ENCODE peak calls at places on chromosomes 13 and 19, in nine cellular contexts. X, B, R, A, O, G, Y, N and K are unnamed samples.

GRCh38 chr19:39502640-39503417 is 4.1 kb downstream of the DLL3 start:
- DNase-seq in X (peak; percentile 67), B (peak; percentile 56), R (peak; percentile 95), A (no peak), O (peak; percentile 12), G (no peak), Y (peak; percentile 92), N (peak; percentile 67), K (peak; percentile 90)

GRCh38 chr19:14536926-14537692 is 7.7 kb downstream of the TECR start:
- DNase-seq in X (peak; percentile 73), B (no peak), R (peak; percentile 95), A (no peak), O (no peak), G (no peak), Y (peak; percentile 98), N (peak; percentile 81), K (peak; percentile 96)

GRCh38 chr19:18762125-18763023 is 28.7 kb downstream of the COMP start:
- DNase-seq in X (peak; percentile 69), B (no peak), R (no peak), A (peak; percentile 85), O (no peak), G (no peak), Y (no peak), N (peak; percentile 84), K (no peak)

GRCh38 chr13:80303225-80303811 is 37.6 kb downstream of the SPRY2 start:
- DNase-seq in X (no peak), B (no peak), R (no peak), A (no peak), O (no peak), G (no peak), Y (no peak), N (no peak), K (no peak)

GRCh38 chr19:40663712-40664692 is 26.4 kb downstream of the NUMBL start:
- DNase-seq in X (no peak), B (no peak), R (no peak), A (no peak), O (no peak), G (no peak), Y (no peak), N (no peak), K (no peak)

GRCh38 chr13:91085127-91085526 is 262.4 kb upstream of the MIR17HG start:
- DNase-seq in X (no peak), B (no peak), R (no peak), A (no peak), O (no peak), G (no peak), Y (no peak), N (no peak), K (no peak)

GRCh38 chr19:28465317-28466086 is 747.4 kb downstream of the UQCRFS1 start:
- DNase-seq in X (no peak), B (no peak), R (no peak), A (no peak), O (no peak), G (no peak), Y (no peak), N (no peak), K (no peak)

GRCh38 chr19:46972301-46972700 is 47.3 kb upstream of the NPAS1 start:
- DNase-seq in X (no peak), B (no peak), R (no peak), A (no peak), O (no peak), G (no peak), Y (no peak), N (no peak), K (no peak)

GRCh38 chr19:1065606-1066109 is 1.3 kb upstream of the ARHGAP45 start:
- DNase-seq in X (no peak), B (no peak), R (no peak), A (no peak), O (no peak), G (no peak), Y (peak; percentile 81), N (no peak), K (peak; percentile 82)

GRCh38 chr19:55599468-55600335 is at the start of the genes FIZ1 and ZNF524:
- DNase-seq in X (peak; percentile 98), B (peak; percentile 91), R (peak; percentile 99), A (peak; percentile 98), O (peak; percentile 98), G (peak; percentile 95), Y (peak; percentile 99), N (peak; percentile 99), K (peak; percentile 99)

GRCh38 chr13:98537740-98538139 is 39.2 kb downstream of the STK24 start:
- DNase-seq in X (no peak), B (no peak), R (no peak), A (no peak), O (no peak), G (no peak), Y (no peak), N (no peak), K (no peak)

GRCh38 chr19:5436101-5436947 is 18.9 kb upstream of the ZNRF4 start:
- DNase-seq in X (no peak), B (no peak), R (peak; percentile 95), A (no peak), O (peak; percentile 28), G (no peak), Y (peak; percentile 97), N (peak; percentile 36), K (peak; percentile 60)

GRCh38 chr13:30438286-30438685 is 16.0 kb downstream of the UBE2L5 start:
- DNase-seq in X (no peak), B (no peak), R (no peak), A (no peak), O (no peak), G (no peak), Y (no peak), N (no peak), K (no peak)

GRCh38 chr13:112136095-112136494 is 69.1 kb downstream of the SOX1 start:
- DNase-seq in X (no peak), B (no peak), R (no peak), A (no peak), O (no peak), G (no peak), Y (peak; percentile 20), N (no peak), K (no peak)

GRCh38 chr13:32829269-32829668 is 187.0 kb upstream of the KL start:
- DNase-seq in X (no peak), B (no peak), R (no peak), A (no peak), O (no peak), G (no peak), Y (no peak), N (no peak), K (no peak)

GRCh38 chr19:54388803-54389144 is 24.0 kb upstream of the LAIR1 start:
- DNase-seq in X (no peak), B (no peak), R (no peak), A (no peak), O (no peak), G (no peak), Y (no peak), N (no peak), K (no peak)

GRCh38 chr19:30662211-30662861 is 290.2 kb downstream of the ZNF536 start:
- DNase-seq in X (no peak), B (no peak), R (no peak), A (no peak), O (no peak), G (no peak), Y (peak; percentile 28), N (no peak), K (no peak)

GRCh38 chr13:93963266-93964131 is 516.0 kb downstream of the DCT start:
- DNase-seq in X (no peak), B (no peak), R (no peak), A (peak; percentile 38), O (no peak), G (no peak), Y (no peak), N (no peak), K (no peak)

GRCh38 chr13:86108334-86108733 is 309.1 kb upstream of the SLITRK6 start:
- DNase-seq in X (no peak), B (no peak), R (no peak), A (no peak), O (no peak), G (no peak), Y (no peak), N (no peak), K (no peak)

GRCh38 chr13:28459911-28460310 is 35.0 kb downstream of the FLT1 start:
- DNase-seq in X (no peak), B (no peak), R (no peak), A (no peak), O (no peak), G (no peak), Y (no peak), N (no peak), K (no peak)

GRCh38 chr13:110980921-110981320 is 66.1 kb upstream of the ANKRD10 start:
- DNase-seq in X (no peak), B (no peak), R (no peak), A (no peak), O (no peak), G (no peak), Y (no peak), N (no peak), K (no peak)

GRCh38 chr13:114127473-114128347 is 4.7 kb downstream of the RASA3 start:
- DNase-seq in X (no peak), B (no peak), R (no peak), A (no peak), O (no peak), G (no peak), Y (no peak), N (no peak), K (no peak)

GRCh38 chr13:92175330-92175729 is 776.9 kb downstream of the GPC5 start:
- DNase-seq in X (no peak), B (no peak), R (peak; percentile 65), A (no peak), O (peak; percentile 15), G (no peak), Y (peak; percentile 51), N (no peak), K (peak; percentile 39)

GRCh38 chr13:110559429-110559943 is 2.0 kb downstream of the RAB20 start:
- DNase-seq in X (peak; percentile 59), B (no peak), R (no peak), A (no peak), O (peak; percentile 46), G (no peak), Y (no peak), N (peak; percentile 67), K (no peak)

GRCh38 chr19:53945441-53945840 is 17.3 kb upstream of the CACNG8 start:
- DNase-seq in X (no peak), B (no peak), R (peak; percentile 35), A (no peak), O (no peak), G (no peak), Y (peak; percentile 85), N (no peak), K (no peak)